ENCODE peak calls at places on chromosome 6, in four cellular contexts. Z is hepatocyte, T is A549, C is heart right ventricle. G is an unnamed sample.

GRCh38 chr6:152316024-152316423 is 321.1 kb downstream of the SYNE1 start:
- DNase-seq in T (no peak), Z (no peak), C (peak; percentile 61), G (no peak)

GRCh38 chr6:30687659-30688431 is 1.4 kb upstream of the PPP1R18 start:
- DNase-seq in Z (peak; percentile 63), C (peak; percentile 63), T (no peak), G (no peak)

GRCh38 chr6:14228571-14228970 is 111.0 kb downstream of the CD83 start:
- DNase-seq in C (no peak), Z (no peak), T (no peak), G (no peak)

GRCh38 chr6:52642381-52642780 is 28.5 kb upstream of the TMEM14A start:
- DNase-seq in C (no peak), T (no peak), Z (no peak), G (no peak)

GRCh38 chr6:431986-432385 is 40.4 kb downstream of the IRF4 start:
- DNase-seq in Z (no peak), T (no peak), C (no peak), G (no peak)

GRCh38 chr6:25050356-25050755 is 114.6 kb upstream of the RIPOR2 start:
- DNase-seq in T (no peak), C (no peak), Z (peak; percentile 49), G (no peak)

GRCh38 chr6:143233563-143234285 is 173.0 kb downstream of the AIG1 start:
- DNase-seq in Z (peak; percentile 22), T (no peak), C (no peak), G (no peak)

GRCh38 chr6:113047148-113047547 is 700.0 kb downstream of the RFPL4B start:
- DNase-seq in C (no peak), Z (no peak), T (peak; percentile 34), G (no peak)

GRCh38 chr6:161139766-161140553 is 133.9 kb downstream of the AGPAT4 start:
- DNase-seq in C (no peak), Z (no peak), T (no peak), G (no peak)

GRCh38 chr6:46758960-46759753 is 12.4 kb downstream of the ANKRD66 start:
- DNase-seq in T (no peak), Z (no peak), C (no peak), G (no peak)

GRCh38 chr6:17904491-17905120 is 82.8 kb downstream of the KIF13A start:
- DNase-seq in Z (no peak), C (no peak), T (no peak), G (no peak)

GRCh38 chr6:6884193-6884627 is 223.6 kb upstream of the RREB1 start:
- DNase-seq in C (no peak), Z (no peak), T (no peak), G (no peak)

GRCh38 chr6:123777554-123777953 is 26.1 kb upstream of the NKAIN2 start:
- DNase-seq in Z (no peak), C (no peak), T (no peak), G (no peak)

GRCh38 chr6:41560440-41561192 is 14.4 kb downstream of the FOXP4 start:
- DNase-seq in T (no peak), Z (no peak), C (peak; percentile 75), G (no peak)

GRCh38 chr6:41559655-41560439 is 13.7 kb downstream of the FOXP4 start:
- DNase-seq in C (no peak), T (no peak), Z (no peak), G (no peak)

GRCh38 chr6:41561931-41562632 is 15.9 kb downstream of the FOXP4 start:
- DNase-seq in Z (no peak), C (no peak), T (no peak), G (no peak)

GRCh38 chr6:41562633-41562975 is 16.4 kb downstream of the FOXP4 start:
- DNase-seq in C (no peak), T (no peak), Z (no peak), G (no peak)

DNA sequence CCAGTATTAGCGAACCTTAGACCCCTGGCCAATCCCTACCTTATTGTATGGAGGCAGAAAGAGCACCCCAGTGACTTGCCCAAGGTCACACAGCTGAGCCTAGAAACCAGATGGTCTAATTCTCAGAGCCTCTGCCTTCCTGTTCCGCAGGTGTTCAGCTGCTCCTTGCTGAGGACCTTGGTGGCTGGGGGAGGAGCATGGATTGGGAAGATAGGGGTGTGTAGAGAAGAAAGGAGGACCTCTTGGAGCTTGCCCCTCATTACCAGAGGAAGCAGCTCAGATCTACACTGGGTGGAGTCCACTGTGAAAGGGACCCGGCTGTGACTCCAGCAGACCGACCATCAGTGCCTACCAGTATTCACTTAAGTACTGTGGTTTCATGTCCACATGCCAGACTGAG is 15.2 kb downstream of the FOXP4 start:
- DNase-seq in T (no peak), C (no peak), Z (no peak), G (no peak)
- H3K4me3 ChIP-seq in T (no peak overlapping the region), C (peak overlapping the region; percentile 64), Z (no peak overlapping the region), G (no peak overlapping the region)

DNA sequence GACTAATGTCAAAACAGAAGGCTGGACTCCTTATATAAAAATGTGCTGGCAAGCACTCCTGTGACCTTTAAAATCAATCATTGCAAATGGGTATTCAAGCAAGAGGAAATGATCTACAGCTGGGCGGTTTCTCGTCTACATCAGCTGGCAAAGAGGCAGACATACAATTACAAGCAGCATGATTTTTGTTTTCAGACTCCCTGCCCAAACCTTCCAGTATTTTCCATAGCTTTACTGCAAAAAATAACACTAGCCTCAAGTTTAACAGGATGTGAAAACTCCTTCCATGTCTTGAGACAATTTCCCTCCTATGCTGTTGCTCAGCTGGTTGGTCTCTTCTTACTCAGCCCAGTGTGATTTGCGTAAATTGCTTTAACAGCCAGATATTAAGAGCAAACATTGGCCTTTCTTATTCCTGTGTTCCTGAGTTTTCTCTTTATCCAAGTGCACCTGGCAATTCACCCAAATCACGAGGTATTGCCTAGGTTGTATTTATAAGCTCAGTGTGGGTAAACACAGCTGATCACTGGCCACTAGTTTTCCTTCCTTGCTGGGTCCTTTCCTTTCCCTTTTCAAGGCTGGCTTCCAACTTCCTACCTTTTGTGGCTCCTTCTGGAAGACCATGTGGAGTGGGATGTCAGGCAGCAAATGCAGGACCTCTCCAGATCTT is 130.4 kb downstream of the MOXD1 start:
- DNase-seq in Z (peak; percentile 43), T (no peak), C (no peak), G (peak; percentile 98)
- H3K4me3 ChIP-seq in Z (no peak overlapping the region), T (no peak overlapping the region), C (no peak overlapping the region), G (no peak overlapping the region)

DNA sequence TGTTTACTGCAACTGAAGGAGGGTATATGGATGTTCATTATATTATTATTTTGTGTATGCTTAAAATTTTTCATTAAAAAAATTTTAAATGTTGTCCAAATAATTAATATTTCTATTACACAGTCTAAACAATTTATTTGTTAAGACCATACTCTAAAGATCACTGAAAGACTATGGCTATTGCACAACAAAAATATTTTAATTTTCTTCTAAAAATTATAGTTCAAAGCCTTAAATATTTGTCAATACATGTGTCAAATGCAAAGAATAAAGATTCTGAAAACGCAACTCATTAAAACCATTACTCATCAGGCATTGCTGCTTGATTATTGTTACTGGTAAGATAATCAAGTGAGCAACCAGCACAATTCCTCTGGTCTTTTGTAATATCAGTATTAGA is 2.2 kb downstream of the MMS22L start:
- DNase-seq in Z (no peak), T (no peak), C (no peak), G (no peak)
- H3K4me3 ChIP-seq in Z (no peak overlapping the region), T (no peak overlapping the region), C (no peak overlapping the region), G (no peak overlapping the region)

GRCh38 chr6:44003345-44004061 is 123.7 kb downstream of the MRPL14 start:
- DNase-seq in T (no peak), C (no peak), Z (peak; percentile 37), G (no peak)
- H3K4me3 ChIP-seq in T (peak overlapping the region; percentile 60), C (peak overlapping the region; percentile 41), Z (no peak overlapping the region), G (no peak overlapping the region)

GRCh38 chr6:133854633-133855598 is 34.0 kb upstream of the TCF21 start:
- DNase-seq in C (no peak), T (no peak), Z (peak; percentile 28), G (no peak)

GRCh38 chr6:133856911-133857310 is 32.0 kb upstream of the TCF21 start:
- DNase-seq in T (no peak), C (no peak), Z (no peak), G (no peak)

GRCh38 chr6:133854167-133854632 is 34.7 kb upstream of the TCF21 start:
- DNase-seq in T (no peak), Z (no peak), C (no peak), G (no peak)

GRCh38 chr6:133855994-133856393 is 32.9 kb upstream of the TCF21 start:
- DNase-seq in Z (no peak), T (no peak), C (no peak), G (no peak)

DNA sequence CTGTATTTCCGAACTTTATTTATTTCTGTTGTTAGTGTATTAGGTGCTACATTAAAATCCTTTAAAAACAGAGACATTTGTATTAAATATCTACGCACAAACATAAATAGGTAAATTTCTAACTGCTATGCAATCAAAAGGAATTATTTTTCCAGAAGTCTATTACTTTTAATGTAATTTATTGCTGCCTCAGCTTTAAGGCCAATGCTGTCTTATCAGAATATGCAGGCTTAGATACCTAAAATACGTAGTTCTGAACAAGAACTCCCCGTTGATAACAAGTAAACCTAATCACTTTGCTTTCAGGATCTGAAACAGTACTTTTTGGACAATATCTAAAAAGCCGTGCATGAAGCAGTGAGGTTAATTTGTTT is 33.3 kb upstream of the TCF21 start:
- DNase-seq in Z (no peak), T (no peak), C (no peak), G (no peak)
- H3K4me3 ChIP-seq in Z (no peak overlapping the region), T (no peak overlapping the region), C (peak overlapping the region; percentile 42), G (no peak overlapping the region)